ENCODE peak calls at places on chromosomes 6 and 20, in eight cellular contexts. B, W, L, H, T, K, N and I are unnamed samples.

GRCh38 chr6:168122011-168122410 is 43.0 kb upstream of the FRMD1 start:
- DNase-seq in B (no peak), W (no peak), L (no peak), H (no peak), T (no peak), K (no peak), N (no peak), I (no peak)

GRCh38 chr6:158793432-158793831 is 25.7 kb downstream of the EZR start:
- DNase-seq in B (no peak), W (no peak), L (peak; percentile 37), H (peak; percentile 37), T (no peak), K (peak; percentile 66), N (no peak), I (no peak)

GRCh38 chr6:128720891-128721290 is 162.0 kb upstream of the LAMA2 start:
- DNase-seq in B (no peak), W (no peak), L (no peak), H (no peak), T (no peak), K (no peak), N (no peak), I (no peak)

GRCh38 chr6:139473239-139473701 is 98.8 kb upstream of the CITED2 start:
- DNase-seq in B (no peak), W (no peak), L (no peak), H (no peak), T (no peak), K (peak; percentile 53), N (no peak), I (peak; percentile 5)

GRCh38 chr6:138036111-138036510 is 71.1 kb downstream of the PERP start:
- DNase-seq in B (no peak), W (no peak), L (no peak), H (no peak), T (no peak), K (no peak), N (no peak), I (no peak)

GRCh38 chr6:28910901-28911680 is 12.7 kb downstream of the TRIM27 start:
- DNase-seq in B (no peak), W (no peak), L (no peak), H (peak; percentile 45), T (no peak), K (no peak), N (no peak), I (no peak)

GRCh38 chr20:58669287-58670006 is 18.4 kb downstream of the STX16 start:
- DNase-seq in B (no peak), W (no peak), L (no peak), H (no peak), T (no peak), K (no peak), N (no peak), I (no peak)

GRCh38 chr20:16488086-16488485 is 85.2 kb downstream of the KIF16B start:
- DNase-seq in B (no peak), W (no peak), L (no peak), H (no peak), T (no peak), K (no peak), N (no peak), I (no peak)

GRCh38 chr6:111552241-111552744 is 53.4 kb downstream of the TRAF3IP2 start:
- DNase-seq in B (peak; percentile 77), W (peak; percentile 89), L (peak; percentile 55), H (peak; percentile 89), T (peak; percentile 46), K (peak; percentile 98), N (no peak), I (peak; percentile 99)

GRCh38 chr20:44731657-44732056 is 14.0 kb upstream of the KCNK15 start:
- DNase-seq in B (no peak), W (peak; percentile 86), L (no peak), H (no peak), T (no peak), K (no peak), N (no peak), I (no peak)

GRCh38 chr6:169722362-169723199 is 1.7 kb downstream of the PHF10 start:
- DNase-seq in B (peak; percentile 39), W (peak; percentile 76), L (peak; percentile 47), H (peak; percentile 88), T (peak; percentile 38), K (peak; percentile 82), N (peak; percentile 47), I (peak; percentile 72)

GRCh38 chr6:37595859-37596258 is 96.2 kb upstream of the CCDC167 start:
- DNase-seq in B (no peak), W (no peak), L (no peak), H (no peak), T (no peak), K (no peak), N (no peak), I (no peak)

GRCh38 chr6:170475118-170475517 is 78.0 kb downstream of the PSMB1 start:
- DNase-seq in B (no peak), W (no peak), L (no peak), H (no peak), T (no peak), K (no peak), N (no peak), I (no peak)

GRCh38 chr20:41173161-41173721 is 35.9 kb downstream of the PLCG1 start:
- DNase-seq in B (peak; percentile 87), W (peak; percentile 93), L (peak; percentile 85), H (peak; percentile 70), T (peak; percentile 86), K (peak; percentile 79), N (peak; percentile 62), I (peak; percentile 80)

GRCh38 chr6:105561501-105561900 is 158.6 kb upstream of the PREP start:
- DNase-seq in B (no peak), W (no peak), L (no peak), H (no peak), T (no peak), K (no peak), N (no peak), I (no peak)

GRCh38 chr20:25090492-25091429 is 8.8 kb upstream of the VSX1 start:
- DNase-seq in B (no peak), W (no peak), L (no peak), H (no peak), T (no peak), K (no peak), N (peak; percentile 99), I (no peak)

GRCh38 chr6:139151425-139152087 is 16.7 kb downstream of the HECA start:
- DNase-seq in B (no peak), W (no peak), L (no peak), H (no peak), T (no peak), K (no peak), N (no peak), I (no peak)

GRCh38 chr6:30787954-30788353 is 43.6 kb upstream of the IER3 start:
- DNase-seq in B (no peak), W (no peak), L (no peak), H (no peak), T (no peak), K (no peak), N (peak; percentile 18), I (no peak)

GRCh38 chr6:53979468-53980067 is 131.7 kb upstream of the MLIP start:
- DNase-seq in B (no peak), W (no peak), L (peak; percentile 23), H (peak; percentile 64), T (peak; percentile 8), K (peak; percentile 58), N (peak; percentile 24), I (peak; percentile 12)
- H3K9me3 ChIP-seq in B (no peaks in the 10 kb centered on the region), W (no peaks in the 10 kb centered on the region), L (no peaks in the 10 kb centered on the region), H (no peaks in the 10 kb centered on the region), T (no peaks in the 10 kb centered on the region), K (no peaks in the 10 kb centered on the region), N (no peaks in the 10 kb centered on the region), I (no peaks in the 10 kb centered on the region)

GRCh38 chr6:155614606-155615005 is 159.0 kb upstream of the NOX3 start:
- DNase-seq in B (no peak), W (no peak), L (no peak), H (no peak), T (no peak), K (no peak), N (no peak), I (no peak)

GRCh38 chr6:155611742-155612141 is 156.1 kb upstream of the NOX3 start:
- DNase-seq in B (no peak), W (no peak), L (no peak), H (no peak), T (no peak), K (no peak), N (no peak), I (no peak)
- H3K9me3 ChIP-seq in B (no peaks in the 10 kb centered on the region), W (peaks cover 27% of the 10 kb centered on the region), L (peaks cover 13% of the 10 kb centered on the region), H (no peaks in the 10 kb centered on the region), T (no peaks in the 10 kb centered on the region), K (no peaks in the 10 kb centered on the region), N (peaks cover 3% of the 10 kb centered on the region), I (no peaks in the 10 kb centered on the region)

DNA sequence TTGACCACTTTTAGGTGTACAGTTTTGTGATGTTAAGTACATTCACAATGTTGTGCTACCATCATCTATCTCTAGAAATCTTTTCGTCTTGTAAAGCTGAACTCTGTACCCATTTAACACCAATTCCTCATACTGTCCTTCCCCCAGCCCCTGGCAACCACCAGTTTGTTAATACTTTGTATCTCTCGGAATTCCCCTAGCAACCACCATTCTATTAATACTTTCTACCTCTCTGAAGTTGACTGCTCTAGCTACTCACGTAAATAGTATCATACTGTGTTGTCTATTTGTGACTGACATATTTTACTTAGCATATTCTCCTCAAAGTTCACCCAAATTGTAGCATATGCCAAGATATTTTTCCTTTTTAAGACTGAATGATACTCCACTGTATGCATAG is 82.3 kb upstream of the CLDN20 start:
- DNase-seq in B (no peak), W (no peak), L (no peak), H (no peak), T (no peak), K (no peak), N (no peak), I (no peak)
- H3K9me3 ChIP-seq in B (no peaks in the 10 kb centered on the region), W (no peaks in the 10 kb centered on the region), L (no peaks in the 10 kb centered on the region), H (no peaks in the 10 kb centered on the region), T (no peaks in the 10 kb centered on the region), K (no peaks in the 10 kb centered on the region), N (no peaks in the 10 kb centered on the region), I (no peaks in the 10 kb centered on the region)

GRCh38 chr20:56003111-56003800 is 2.1 kb downstream of the CBLN4 start:
- DNase-seq in B (no peak), W (no peak), L (peak; percentile 54), H (no peak), T (no peak), K (no peak), N (no peak), I (no peak)

GRCh38 chr20:56001890-56002289 is 3.4 kb downstream of the CBLN4 start:
- DNase-seq in B (no peak), W (no peak), L (no peak), H (no peak), T (no peak), K (no peak), N (no peak), I (no peak)

GRCh38 chr20:56003966-56004365 is 1.4 kb downstream of the CBLN4 start:
- DNase-seq in B (no peak), W (no peak), L (peak; percentile 81), H (no peak), T (peak; percentile 27), K (peak; percentile 1), N (no peak), I (no peak)

GRCh38 chr20:56004611-56005388 is 519 bp downstream of the CBLN4 start:
- DNase-seq in B (no peak), W (no peak), L (peak; percentile 75), H (no peak), T (no peak), K (no peak), N (no peak), I (no peak)

DNA sequence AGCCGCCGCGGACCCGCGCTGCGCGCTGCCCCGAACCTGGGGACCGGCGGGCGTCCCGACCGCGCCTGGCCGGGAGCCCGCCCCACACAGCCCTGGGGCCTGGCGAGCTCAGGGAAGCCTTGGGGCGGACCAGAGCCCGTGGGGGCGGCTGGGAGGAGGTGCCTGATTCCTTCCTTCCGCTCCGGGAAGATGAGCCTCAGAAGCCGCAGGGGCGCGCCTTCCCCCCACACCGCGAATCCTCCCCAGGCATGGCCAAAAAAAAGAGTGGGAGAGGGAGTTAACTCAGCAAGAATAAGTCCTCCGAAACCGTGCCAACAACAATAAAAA is at the start of gene CBLN4:
- DNase-seq in B (no peak), W (no peak), L (no peak), H (no peak), T (peak; percentile 12), K (no peak), N (no peak), I (no peak)
- H3K9me3 ChIP-seq in B (no peaks in the 10 kb centered on the region), W (no peaks in the 10 kb centered on the region), L (no peaks in the 10 kb centered on the region), H (peaks cover 2% of the 10 kb centered on the region), T (no peaks in the 10 kb centered on the region), K (no peaks in the 10 kb centered on the region), N (peaks cover 10% of the 10 kb centered on the region), I (no peaks in the 10 kb centered on the region)